ENCODE peak calls at places on chromosome 15, in seven cellular contexts. Z is gastrocnemius medialis, D is A549, V is transverse colon, P is Peyer's patch, J is H1, X is heart left ventricle. M is an unnamed sample.
A peak's percentile ranks its signal among the peaks of the same experiment; 100 is the strongest.

GRCh38 chr15:81097116-81097892 is 36.8 kb upstream of the CFAP161 start:
- DNase-seq in Z (no peak), D (no peak), X (no peak), P (no peak), V (no peak), J (peak; percentile 6), M (no peak)

GRCh38 chr15:70111203-70112017 is 13.7 kb upstream of the TLE3 start:
- DNase-seq in X (peak; percentile 81), V (peak; percentile 76), P (no peak), D (peak; percentile 75), Z (no peak), J (peak; percentile 86), M (peak; percentile 66)

GRCh38 chr15:39125904-39126303 is 455.0 kb upstream of the THBS1 start:
- DNase-seq in P (no peak), D (peak; percentile 32), J (peak; percentile 54), V (peak; percentile 32), Z (no peak), X (no peak), M (no peak)

GRCh38 chr15:78440375-78441373 is 2.7 kb downstream of the IREB2 start:
- DNase-seq in D (no peak), J (no peak), P (no peak), Z (no peak), X (no peak), V (no peak), M (no peak)

GRCh38 chr15:78684645-78685044 is 43.6 kb upstream of the CHRNB4 start:
- DNase-seq in X (no peak), J (peak; percentile 20), P (no peak), Z (no peak), D (no peak), V (no peak), M (no peak)

GRCh38 chr15:74396445-74397238 is 29.2 kb upstream of the CYP11A1 start:
- DNase-seq in V (peak; percentile 46), X (no peak), J (no peak), D (peak; percentile 61), Z (no peak), P (peak; percentile 82), M (no peak)

GRCh38 chr15:74869726-74870407 is 3.3 kb downstream of the SCAMP2 start:
- DNase-seq in J (no peak), P (peak; percentile 71), Z (peak; percentile 54), X (peak; percentile 83), V (peak; percentile 81), D (no peak), M (peak; percentile 81)

GRCh38 chr15:26771917-26772587 is 814 bp downstream of the GABRB3 start:
- DNase-seq in D (peak; percentile 50), J (no peak), X (no peak), V (no peak), P (no peak), Z (no peak), M (peak; percentile 68)

GRCh38 chr15:59232476-59232875 is 25.8 kb downstream of the LDHAL6B start:
- DNase-seq in P (no peak), J (no peak), D (no peak), X (no peak), V (no peak), Z (no peak), M (no peak)

GRCh38 chr15:88912500-88912921 is 668 bp downstream of the MFGE8 start:
- DNase-seq in V (no peak), Z (no peak), J (no peak), P (no peak), D (peak; percentile 57), X (peak; percentile 67), M (no peak)

GRCh38 chr15:88454231-88454630 is 13.0 kb downstream of the MRPL46 start:
- DNase-seq in X (no peak), V (no peak), J (no peak), Z (no peak), P (no peak), D (no peak), M (no peak)

GRCh38 chr15:58932791-58933310 is 628 bp downstream of the SLTM start:
- DNase-seq in X (peak; percentile 59), V (no peak), D (no peak), J (no peak), Z (no peak), P (peak; percentile 25), M (no peak)

GRCh38 chr15:67834593-67835348 is 5.1 kb downstream of the RNU6-1 start:
- DNase-seq in P (peak; percentile 29), X (no peak), D (no peak), J (peak; percentile 83), Z (no peak), V (peak; percentile 28), M (peak; percentile 86)

GRCh38 chr15:42358141-42358540 is 1.2 kb upstream of the CAPN3 start:
- DNase-seq in D (no peak), J (no peak), V (no peak), P (no peak), Z (no peak), X (no peak), M (no peak)

GRCh38 chr15:25022233-25022632 is 67.4 kb downstream of the SNRPN start:
- DNase-seq in J (no peak), D (no peak), X (no peak), P (no peak), Z (no peak), V (no peak), M (no peak)

GRCh38 chr15:74785716-74786032 is 3.8 kb downstream of the CSK start:
- DNase-seq in P (no peak), J (no peak), V (no peak), Z (no peak), X (no peak), D (no peak), M (no peak)

GRCh38 chr15:38868326-38869114 is 303.9 kb upstream of the RASGRP1 start:
- DNase-seq in P (no peak), V (peak; percentile 50), J (no peak), X (peak; percentile 22), Z (peak; percentile 19), D (peak; percentile 88), M (no peak)

GRCh38 chr15:67744331-67745058 is 80.8 kb upstream of the SKOR1 start:
- DNase-seq in Z (no peak), P (no peak), D (no peak), V (no peak), X (no peak), J (no peak), M (no peak)

GRCh38 chr15:84982301-84982920 is 755 bp downstream of the PDE8A start:
- DNase-seq in D (no peak), X (peak; percentile 42), J (no peak), V (peak; percentile 70), Z (no peak), P (peak; percentile 59), M (no peak)

GRCh38 chr15:33494306-33494705 is 183.5 kb downstream of the RYR3 start:
- DNase-seq in P (no peak), V (no peak), J (no peak), D (no peak), X (no peak), Z (no peak), M (no peak)

GRCh38 chr15:33492434-33493052 is 181.8 kb downstream of the RYR3 start:
- DNase-seq in Z (no peak), X (no peak), D (no peak), J (no peak), V (no peak), P (no peak), M (no peak)

GRCh38 chr15:33489335-33489734 is 178.6 kb downstream of the RYR3 start:
- DNase-seq in P (no peak), J (no peak), V (no peak), Z (no peak), D (no peak), X (no peak), M (no peak)

DNA sequence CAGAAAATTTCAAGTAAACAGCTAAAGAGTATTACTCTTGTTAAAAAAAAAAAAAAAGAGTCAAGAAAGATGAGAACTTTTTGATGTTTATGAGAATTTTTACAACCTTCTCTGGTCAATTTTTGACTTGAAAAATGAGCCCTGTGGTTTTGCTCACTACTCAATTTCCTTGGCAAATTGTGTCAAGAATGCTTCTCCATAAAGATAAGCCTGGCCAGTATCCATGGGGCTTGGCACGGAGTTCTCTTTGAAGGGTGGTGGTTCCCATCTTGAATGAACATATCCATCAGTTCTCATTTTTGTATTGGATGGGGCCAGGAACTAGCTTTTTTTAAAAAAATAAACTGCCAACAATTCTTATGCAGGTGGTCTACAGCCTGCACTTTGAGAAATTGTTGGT is 179.9 kb downstream of the RYR3 start:
- DNase-seq in D (no peak), V (no peak), Z (no peak), P (no peak), J (no peak), X (no peak), M (no peak)
- TF ChIP-seq POLR2A in D (no peak), V (no peak), Z (no peak), P (no peak), J (no peak), X (no peak), M (no peak)

GRCh38 chr15:40306908-40307307 is 827 bp downstream of the PLCB2 start:
- DNase-seq in D (no peak), J (no peak), P (peak; percentile 35), X (no peak), Z (no peak), V (no peak), M (no peak)

GRCh38 chr15:40308844-40309189 is 1.1 kb upstream of the PLCB2 start:
- DNase-seq in D (no peak), X (no peak), V (peak; percentile 34), P (peak; percentile 64), Z (no peak), J (no peak), M (peak; percentile 56)

GRCh38 chr15:40306371-40306770 is 1.4 kb downstream of the PLCB2 start:
- DNase-seq in Z (no peak), V (no peak), P (no peak), J (no peak), D (no peak), X (no peak), M (peak; percentile 63)

GRCh38 chr15:40309344-40309862 is 1.7 kb upstream of the PLCB2 start:
- DNase-seq in X (no peak), V (no peak), J (no peak), Z (no peak), D (no peak), P (no peak), M (no peak)

GRCh38 chr15:40307421-40308165 is at the start of gene PLCB2:
- DNase-seq in D (peak; percentile 23), X (peak; percentile 68), P (peak; percentile 74), J (no peak), V (peak; percentile 55), Z (no peak), M (peak; percentile 70)
- H3K27ac ChIP-seq in D (no peak within 1 kb of the TSS), X (no peak within 1 kb of the TSS), P (peak within 1 kb of the TSS; percentile 83), J (no peak within 1 kb of the TSS), V (peak within 1 kb of the TSS; percentile 78), Z (peak within 1 kb of the TSS; percentile 25), M (peak within 1 kb of the TSS; percentile 87)

DNA sequence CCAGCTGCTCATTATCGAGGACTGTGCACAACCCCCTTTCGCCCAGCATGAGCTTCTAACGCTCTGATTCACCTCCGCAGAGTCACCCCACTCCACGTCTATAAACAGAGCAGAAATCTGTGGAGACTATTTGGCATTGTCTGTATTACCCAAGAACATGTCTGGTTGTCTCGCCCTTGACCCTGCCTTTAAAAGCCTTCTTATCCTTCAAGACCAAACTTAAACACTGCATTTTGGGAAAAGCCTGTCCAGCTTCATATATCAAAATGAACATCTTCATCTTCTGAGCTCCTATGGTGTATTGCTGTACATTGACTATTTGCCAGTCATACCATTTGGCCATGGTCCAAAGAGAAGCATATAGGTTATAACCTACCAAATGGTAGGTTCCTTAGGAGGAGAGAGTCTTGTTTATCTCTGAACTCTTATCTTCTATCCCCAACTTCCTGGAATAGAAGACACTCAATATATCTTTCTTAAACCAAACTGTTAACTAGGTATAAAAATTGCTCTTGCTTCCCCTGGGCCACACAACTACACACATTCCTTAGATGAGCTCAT is 90.2 kb downstream of the FBN1 start:
- DNase-seq in V (no peak), J (no peak), D (no peak), X (no peak), Z (no peak), P (no peak), M (no peak)
- H3K4me1 ChIP-seq in V (peaks cover 3% of the 10 kb centered on the region), J (no peaks in the 10 kb centered on the region), D (no peaks in the 10 kb centered on the region), X (no peaks in the 10 kb centered on the region), Z (no peaks in the 10 kb centered on the region), P (no peaks in the 10 kb centered on the region), M (peaks cover 5% of the 10 kb centered on the region)

GRCh38 chr15:20351448-20351961 is 190.1 kb downstream of the GOLGA6L6 start:
- DNase-seq in V (no peak), Z (no peak), D (no peak), X (peak; percentile 36), P (peak; percentile 15), J (no peak), M (peak; percentile 24)
- TF ChIP-seq POLR2A in V (no peak), Z (no peak), D (no peak), X (no peak), P (no peak), J (no peak), M (no peak)